ENCODE peak calls at places on chromosome 5, in ten cellular contexts. I is breast epithelium; K is psoas muscle; T is heart right ventricle; F is right cardiac atrium; H is GM23248; L is RWPE1; A is neural progenitor cell; V is effector memory CD4-positive, alpha-beta T cell; O is WERI-Rb-1. R is an unnamed sample.
A peak's percentile ranks its signal among the peaks of the same experiment; 100 is the strongest.

GRCh38 chr5:115838885-115839518 is 2.4 kb downstream of the ATG12 start:
- DNase-seq in I (no peak), K (no peak), T (no peak), F (no peak), H (peak; percentile 69), L (peak; percentile 67), A (peak; percentile 58), V (peak; percentile 6), O (peak; percentile 35), R (no peak)

GRCh38 chr5:9782806-9783560 is 152.8 kb upstream of the TAS2R1 start:
- DNase-seq in I (no peak), K (no peak), T (no peak), F (no peak), H (peak; percentile 83), L (no peak), A (no peak), V (no peak), O (peak; percentile 96), R (no peak)

GRCh38 chr5:142779163-142779562 is 9.0 kb downstream of the ARHGAP26 start:
- DNase-seq in I (no peak), K (no peak), T (no peak), F (no peak), H (peak; percentile 4), L (peak; percentile 24), A (peak; percentile 15), V (no peak), O (no peak), R (no peak)

GRCh38 chr5:112146323-112146848 is 272.7 kb downstream of the EPB41L4A start:
- DNase-seq in I (no peak), K (peak; percentile 39), T (no peak), F (no peak), H (peak; percentile 95), L (peak; percentile 63), A (no peak), V (no peak), O (no peak), R (no peak)

GRCh38 chr5:135702191-135702590 is 123.4 kb upstream of the CXCL14 start:
- DNase-seq in I (no peak), K (no peak), T (no peak), F (no peak), H (no peak), L (no peak), A (no peak), V (no peak), O (no peak), R (no peak)

GRCh38 chr5:178074266-178074952 is 38.9 kb upstream of the N4BP3 start:
- DNase-seq in I (no peak), K (no peak), T (no peak), F (no peak), H (peak; percentile 39), L (no peak), A (peak; percentile 30), V (no peak), O (peak; percentile 12), R (no peak)

GRCh38 chr5:59584858-59585846 is 308.4 kb downstream of the PDE4D start:
- DNase-seq in I (no peak), K (peak; percentile 60), T (no peak), F (no peak), H (no peak), L (no peak), A (no peak), V (no peak), O (no peak), R (peak; percentile 65)

GRCh38 chr5:61632064-61632463 is 300.0 kb downstream of the ZSWIM6 start:
- DNase-seq in I (no peak), K (no peak), T (no peak), F (no peak), H (no peak), L (no peak), A (no peak), V (no peak), O (no peak), R (no peak)

GRCh38 chr5:59798862-59799667 is 94.5 kb downstream of the PDE4D start:
- DNase-seq in I (no peak), K (no peak), T (no peak), F (no peak), H (peak; percentile 36), L (peak; percentile 48), A (no peak), V (no peak), O (no peak), R (no peak)

GRCh38 chr5:14406554-14406849 is 175.1 kb upstream of the OTULINL start:
- DNase-seq in I (no peak), K (no peak), T (no peak), F (no peak), H (peak; percentile 97), L (peak; percentile 87), A (no peak), V (no peak), O (no peak), R (no peak)

DNA sequence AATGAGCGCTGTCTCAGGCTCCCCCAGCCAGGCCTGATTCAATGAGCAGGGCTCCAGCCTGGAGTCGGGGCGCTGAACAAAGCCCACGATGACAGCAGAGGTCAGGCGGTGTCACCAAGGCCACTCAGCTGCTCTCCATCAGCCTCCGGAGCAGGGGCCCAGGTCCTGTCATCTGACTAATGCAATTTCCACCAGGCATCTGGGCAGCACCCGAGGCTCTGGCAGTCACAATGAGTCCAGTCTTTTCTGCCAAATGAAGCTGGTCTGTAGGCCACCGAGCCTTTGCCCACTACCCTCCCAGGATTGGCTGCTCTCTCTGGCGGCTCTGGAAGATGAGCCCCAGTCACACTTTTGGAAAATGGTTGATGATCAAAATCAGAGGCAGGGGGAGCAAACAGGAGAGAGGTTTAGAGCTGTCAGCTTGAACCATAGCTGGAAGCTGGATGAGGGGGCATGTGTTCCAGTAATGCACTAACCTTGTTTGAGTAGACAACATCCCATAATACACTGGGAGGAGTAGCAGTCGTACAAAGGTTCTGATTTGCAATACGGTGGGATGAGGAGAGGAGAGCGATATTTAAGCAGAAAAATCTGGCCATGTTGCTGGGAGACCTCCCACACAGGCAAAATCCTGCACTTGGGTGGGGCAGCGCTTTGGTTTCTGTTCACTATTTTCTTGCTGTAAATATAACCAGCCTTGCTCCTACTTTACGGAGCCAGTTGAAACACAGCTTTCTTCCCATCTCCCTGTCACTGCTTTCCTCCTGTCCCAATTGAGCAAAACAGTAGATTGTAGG is 306.4 kb upstream of the PANK3 start:
- DNase-seq in I (no peak), K (no peak), T (peak; percentile 63), F (peak; percentile 76), H (peak; percentile 66), L (no peak), A (peak; percentile 67), V (no peak), O (no peak), R (peak; percentile 14)
- H3K27ac ChIP-seq in I (no peak overlapping the region), K (no peak overlapping the region), T (peak overlapping the region; percentile 69), F (peak overlapping the region; percentile 74), H (peak overlapping the region; percentile 11), L (no peak overlapping the region), A (no peak overlapping the region), V (no peak overlapping the region), O (no peak overlapping the region), R (no peak overlapping the region)

DNA sequence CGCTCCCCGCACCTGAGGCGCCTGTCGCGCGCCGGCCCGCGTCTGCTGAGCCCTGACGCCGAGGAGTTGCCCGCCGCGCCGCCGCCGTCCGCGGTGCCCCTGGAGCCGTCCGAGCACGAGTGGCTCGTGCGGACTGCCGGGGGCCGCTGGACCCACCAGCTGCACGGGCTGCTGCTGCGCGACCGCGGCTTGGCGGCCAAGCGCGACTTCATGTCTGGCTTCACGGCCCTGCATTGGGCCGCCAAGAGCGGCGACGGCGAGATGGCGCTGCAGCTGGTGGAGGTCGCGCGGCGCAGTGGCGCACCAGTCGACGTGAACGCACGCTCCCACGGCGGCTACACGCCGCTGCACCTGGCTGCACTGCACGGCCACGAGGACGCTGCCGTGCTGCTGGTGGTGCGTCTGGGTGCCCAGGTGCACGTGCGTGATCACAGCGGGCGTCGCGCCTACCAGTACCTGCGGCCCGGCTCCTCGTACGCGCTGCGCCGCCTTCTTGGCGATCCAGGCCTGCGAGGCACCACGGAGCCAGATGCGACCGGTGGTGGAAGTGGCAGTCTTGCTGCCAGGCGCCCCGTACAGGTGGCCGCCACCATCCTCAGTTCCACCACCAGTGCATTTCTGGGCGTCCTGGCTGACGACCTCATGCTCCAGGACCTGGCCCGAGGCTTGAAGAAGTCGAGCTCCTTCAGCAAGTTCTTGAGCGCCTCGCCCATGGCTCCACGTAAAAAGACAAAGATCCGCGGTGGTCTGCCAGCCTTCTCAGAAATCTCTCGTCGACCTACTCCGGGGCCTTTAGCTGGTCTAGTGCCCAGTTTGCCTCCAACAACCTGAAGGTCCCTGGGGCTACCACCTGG is 1.6 kb downstream of the SOWAHA start:
- DNase-seq in I (no peak), K (no peak), T (no peak), F (no peak), H (no peak), L (no peak), A (peak; percentile 46), V (no peak), O (no peak), R (peak; percentile 49)
- H3K27ac ChIP-seq in I (no peak overlapping the region), K (no peak overlapping the region), T (no peak overlapping the region), F (no peak overlapping the region), H (no peak overlapping the region), L (no peak overlapping the region), A (no peak overlapping the region), V (no peak overlapping the region), O (no peak overlapping the region), R (peak overlapping the region; percentile 94)

DNA sequence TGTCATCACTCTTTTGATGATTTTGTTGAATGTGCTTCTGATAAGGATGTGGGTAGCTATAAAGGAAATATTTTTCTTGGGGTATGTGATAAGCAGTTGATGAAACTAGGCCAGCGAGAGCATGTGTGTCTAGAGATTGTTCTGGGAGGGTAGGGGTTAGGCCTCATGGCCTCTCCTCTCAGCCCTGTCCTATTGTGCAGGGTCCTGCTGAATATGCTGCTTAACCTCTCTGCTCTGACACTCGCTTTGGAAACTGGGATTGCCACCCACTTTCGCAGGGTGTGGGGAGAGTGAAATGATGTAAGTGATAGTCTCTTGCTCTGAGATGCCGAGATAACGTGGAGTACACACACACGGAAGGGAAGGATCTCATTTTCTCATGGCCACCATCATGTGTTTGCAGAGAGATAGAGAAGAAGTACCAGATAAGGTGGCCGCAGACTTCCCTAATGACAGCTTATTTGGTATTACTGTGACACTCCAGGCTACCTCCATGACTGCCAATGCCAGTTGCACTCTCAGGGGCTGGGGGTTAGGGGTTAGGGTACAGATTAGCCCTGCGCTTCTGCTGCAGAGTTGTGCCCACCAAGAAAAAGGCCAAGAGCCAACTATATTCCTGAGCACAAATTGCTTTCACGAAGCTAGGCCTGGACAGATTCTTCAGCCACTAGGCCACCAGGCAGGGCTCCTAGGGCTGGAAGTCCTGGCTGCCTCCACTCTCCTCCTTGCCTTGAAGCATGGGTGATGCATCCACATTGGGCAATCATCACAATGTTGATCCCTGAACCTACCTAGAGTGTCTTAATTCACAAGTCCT is 25.2 kb upstream of the TNFAIP8 start:
- DNase-seq in I (no peak), K (no peak), T (no peak), F (no peak), H (peak; percentile 34), L (no peak), A (no peak), V (peak; percentile 48), O (no peak), R (no peak)
- H3K27ac ChIP-seq in I (no peak overlapping the region), K (no peak overlapping the region), T (peak overlapping the region; percentile 84), F (no peak overlapping the region), H (no peak overlapping the region), L (no peak overlapping the region), A (no peak overlapping the region), V (peak overlapping the region; percentile 94), O (peak overlapping the region; percentile 60), R (no peak overlapping the region)

DNA sequence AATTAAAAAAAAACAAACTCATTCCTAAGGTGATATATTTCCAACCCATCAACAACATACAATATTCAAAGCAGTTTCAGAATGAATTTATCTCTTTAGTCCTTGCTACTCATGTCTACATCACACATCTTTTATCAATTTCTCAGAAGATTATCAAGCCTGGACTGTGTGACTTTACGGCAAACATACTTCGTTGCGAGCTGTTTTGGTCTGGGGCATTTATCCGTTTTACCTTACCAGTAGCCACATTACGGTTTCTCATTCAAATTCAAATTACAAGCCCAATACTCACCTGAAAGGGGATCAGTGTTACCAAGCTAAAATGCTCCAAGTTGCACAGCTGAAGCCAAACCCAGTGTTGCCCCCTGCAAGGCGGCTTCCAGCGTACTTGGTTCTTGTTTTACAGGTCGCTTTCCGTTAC is 1.9 kb downstream of the HNRNPH1 start:
- DNase-seq in I (no peak), K (no peak), T (no peak), F (peak; percentile 21), H (no peak), L (no peak), A (no peak), V (no peak), O (no peak), R (no peak)
- H3K27ac ChIP-seq in I (peak overlapping the region; percentile 100), K (peak overlapping the region; percentile 64), T (peak overlapping the region; percentile 33), F (no peak overlapping the region), H (peak overlapping the region; percentile 85), L (no peak overlapping the region), A (peak overlapping the region; percentile 22), V (peak overlapping the region; percentile 80), O (no peak overlapping the region), R (no peak overlapping the region)

R was measured in substantia nigra.